ENCODE peak calls at places on chromosomes 4 and X, in ten cellular contexts. R, L, F, S, B, P, G, Y, K and A are unnamed samples. For H3K4me1, the result is how much of the 10 kb centered on the place peaks cover.

GRCh38 chrX:17597836-17598434 is 139.4 kb upstream of the SCML1 start:
- DNase-seq in R (peak), L (peak), F (no peak), S (no peak), B (peak), P (peak), G (no peak), Y (no peak), K (peak), A (peak)

GRCh38 chrX:71489540-71489939 is 43.4 kb upstream of the OGT start:
- DNase-seq in R (no peak), L (no peak), F (no peak), S (no peak), B (no peak), P (no peak), G (no peak), Y (no peak), K (no peak), A (no peak)

GRCh38 chrX:153884136-153885076 is 1.6 kb downstream of the L1CAM start:
- DNase-seq in R (no peak), L (no peak), F (no peak), S (no peak), B (no peak), P (no peak), G (peak), Y (no peak), K (no peak), A (no peak)

GRCh38 chrX:122866527-122866926 is 317.6 kb upstream of the GRIA3 start:
- DNase-seq in R (no peak), L (no peak), F (no peak), S (no peak), B (no peak), P (no peak), G (peak), Y (no peak), K (no peak), A (no peak)

GRCh38 chr4:48629458-48629857 is 139.4 kb downstream of the ZAR1 start:
- DNase-seq in R (no peak), L (no peak), F (no peak), S (no peak), B (no peak), P (no peak), G (no peak), Y (no peak), K (no peak), A (no peak)

GRCh38 chrX:45860450-45860849 is 659.8 kb upstream of the DIPK2B start:
- DNase-seq in R (no peak), L (no peak), F (no peak), S (no peak), B (no peak), P (no peak), G (no peak), Y (no peak), K (no peak), A (no peak)

GRCh38 chr4:78543424-78544238 is 7.9 kb upstream of the ANXA3 start:
- DNase-seq in R (no peak), L (no peak), F (no peak), S (no peak), B (no peak), P (no peak), G (peak), Y (no peak), K (no peak), A (no peak)

GRCh38 chr4:93066746-93067145 is 761.8 kb upstream of the ATOH1 start:
- DNase-seq in R (no peak), L (no peak), F (no peak), S (no peak), B (no peak), P (no peak), G (peak), Y (no peak), K (no peak), A (no peak)

GRCh38 chrX:119682019-119682989 is 10.7 kb downstream of the SEPTIN6 start:
- DNase-seq in R (no peak), L (no peak), F (peak), S (no peak), B (no peak), P (no peak), G (no peak), Y (no peak), K (no peak), A (no peak)

GRCh38 chr4:40688446-40689095 is 58.9 kb upstream of the RBM47 start:
- DNase-seq in R (no peak), L (no peak), F (no peak), S (no peak), B (no peak), P (no peak), G (peak), Y (no peak), K (no peak), A (no peak)

GRCh38 chr4:111556861-111557260 is 588.4 kb upstream of the FAM241A start:
- DNase-seq in R (no peak), L (no peak), F (no peak), S (no peak), B (no peak), P (no peak), G (peak), Y (no peak), K (no peak), A (no peak)

GRCh38 chr4:38115601-38116000 is 155.4 kb downstream of the PTTG2 start:
- DNase-seq in R (no peak), L (no peak), F (no peak), S (no peak), B (no peak), P (no peak), G (no peak), Y (no peak), K (no peak), A (no peak)

GRCh38 chr4:3741217-3742011 is 24.8 kb upstream of the ADRA2C start:
- DNase-seq in R (no peak), L (no peak), F (no peak), S (no peak), B (no peak), P (no peak), G (no peak), Y (no peak), K (no peak), A (no peak)

GRCh38 chr4:53541577-53542206 is 49.6 kb downstream of the LNX1 start:
- DNase-seq in R (no peak), L (no peak), F (no peak), S (no peak), B (no peak), P (no peak), G (peak), Y (no peak), K (no peak), A (no peak)

GRCh38 chr4:112002301-112002700 is 143.0 kb upstream of the FAM241A start:
- DNase-seq in R (no peak), L (no peak), F (no peak), S (no peak), B (no peak), P (no peak), G (no peak), Y (peak), K (no peak), A (no peak)

GRCh38 chrX:120302434-120302833 is 8.8 kb downstream of the TMEM255A start:
- DNase-seq in R (no peak), L (no peak), F (peak), S (no peak), B (no peak), P (no peak), G (no peak), Y (peak), K (no peak), A (peak)

GRCh38 chr4:59698041-59698440 is 1502.1 kb upstream of the ADGRL3 start:
- DNase-seq in R (no peak), L (no peak), F (no peak), S (no peak), B (no peak), P (no peak), G (no peak), Y (no peak), K (no peak), A (no peak)

GRCh38 chr4:48409203-48409602 is 67.9 kb downstream of the SLAIN2 start:
- DNase-seq in R (no peak), L (no peak), F (no peak), S (no peak), B (no peak), P (no peak), G (no peak), Y (no peak), K (no peak), A (no peak)

GRCh38 chrX:13090261-13091110 is 46.1 kb upstream of the FAM9C start:
- DNase-seq in R (no peak), L (no peak), F (peak), S (no peak), B (no peak), P (no peak), G (no peak), Y (no peak), K (no peak), A (no peak)

GRCh38 chr4:26985836-26986235 is 125.2 kb downstream of the STIM2 start:
- DNase-seq in R (no peak), L (no peak), F (peak), S (no peak), B (no peak), P (no peak), G (no peak), Y (no peak), K (no peak), A (no peak)

GRCh38 chr4:121114756-121115155 is 42.4 kb upstream of the NDNF start:
- DNase-seq in R (no peak), L (no peak), F (no peak), S (no peak), B (no peak), P (no peak), G (no peak), Y (no peak), K (no peak), A (no peak)

GRCh38 chr4:89263265-89263664 is 44.3 kb downstream of the GPRIN3 start:
- DNase-seq in R (no peak), L (no peak), F (no peak), S (no peak), B (no peak), P (no peak), G (no peak), Y (no peak), K (no peak), A (no peak)

GRCh38 chr4:116358633-116359222 is 726.6 kb downstream of the TRAM1L1 start:
- DNase-seq in R (no peak), L (no peak), F (peak), S (peak), B (no peak), P (no peak), G (peak), Y (peak), K (no peak), A (peak)

GRCh38 chr4:138910914-138911336 is 104.7 kb upstream of the NOCT start:
- DNase-seq in R (peak), L (peak), F (no peak), S (peak), B (peak), P (peak), G (peak), Y (peak), K (peak), A (peak)

GRCh38 chr4:132763465-132763864 is 385.6 kb upstream of the PCDH10 start:
- DNase-seq in R (no peak), L (no peak), F (no peak), S (no peak), B (no peak), P (no peak), G (no peak), Y (no peak), K (no peak), A (no peak)

GRCh38 chr4:70613182-70613892 is 15.2 kb upstream of the ENAM start:
- DNase-seq in R (no peak), L (no peak), F (no peak), S (no peak), B (no peak), P (no peak), G (no peak), Y (no peak), K (no peak), A (no peak)

GRCh38 chr4:85707591-85707990 is 232.6 kb downstream of the ARHGAP24 start:
- DNase-seq in R (no peak), L (no peak), F (no peak), S (no peak), B (no peak), P (no peak), G (no peak), Y (no peak), K (no peak), A (no peak)

GRCh38 chr4:175614880-175615279 is 197.2 kb downstream of the GPM6A start:
- DNase-seq in R (no peak), L (no peak), F (no peak), S (no peak), B (no peak), P (no peak), G (no peak), Y (no peak), K (no peak), A (no peak)

GRCh38 chrX:45517090-45517973 is 316.7 kb upstream of the DIPK2B start:
- DNase-seq in R (no peak), L (no peak), F (no peak), S (no peak), B (no peak), P (no peak), G (peak), Y (no peak), K (no peak), A (no peak)

GRCh38 chr4:42656736-42656985 is 244 bp downstream of the ATP8A1 start:
- DNase-seq in R (no peak), L (no peak), F (no peak), S (no peak), B (no peak), P (no peak), G (no peak), Y (no peak), K (no peak), A (no peak)

GRCh38 chr4:183878571-183878970 is 26.5 kb upstream of the STOX2 start:
- DNase-seq in R (no peak), L (no peak), F (no peak), S (no peak), B (no peak), P (no peak), G (no peak), Y (peak), K (no peak), A (no peak)

GRCh38 chr4:102787096-102787867 is 26.5 kb upstream of the MANBA start:
- DNase-seq in R (no peak), L (no peak), F (no peak), S (no peak), B (no peak), P (no peak), G (peak), Y (no peak), K (no peak), A (no peak)

GRCh38 chr4:15893967-15894366 is 44.6 kb downstream of the FGFBP1 start:
- DNase-seq in R (no peak), L (no peak), F (no peak), S (no peak), B (no peak), P (no peak), G (peak), Y (no peak), K (no peak), A (no peak)

GRCh38 chr4:96152824-96153223 is 312.9 kb downstream of the PDHA2 start:
- DNase-seq in R (no peak), L (no peak), F (no peak), S (no peak), B (no peak), P (no peak), G (no peak), Y (no peak), K (no peak), A (no peak)

GRCh38 chrX:153057281-153057680 is 1.0 kb downstream of the PNMA3 start:
- DNase-seq in R (no peak), L (no peak), F (no peak), S (no peak), B (no peak), P (no peak), G (no peak), Y (no peak), K (no peak), A (no peak)

GRCh38 chr4:6242271-6243029 is 27.2 kb upstream of the WFS1 start:
- DNase-seq in R (no peak), L (no peak), F (no peak), S (no peak), B (no peak), P (no peak), G (no peak), Y (no peak), K (no peak), A (peak)

GRCh38 chr4:152098365-152099060 is 337.7 kb upstream of the GATB start:
- DNase-seq in R (no peak), L (no peak), F (no peak), S (no peak), B (no peak), P (no peak), G (no peak), Y (no peak), K (no peak), A (no peak)
- H3K4me3 ChIP-seq in R (no peak), L (no peak), F (no peak), S (no peak), B (no peak), P (no peak), G (no peak), Y (no peak), K (no peak), A (no peak)

GRCh38 chrX:38375888-38376287 is 23.5 kb downstream of the OTC start:
- DNase-seq in R (no peak), L (no peak), F (peak), S (no peak), B (no peak), P (no peak), G (peak), Y (peak), K (no peak), A (no peak)
- TF ChIP-seq CTCF in R (peak), L (peak), F (peak), S (no peak), B (peak), P (no peak), G (peak), Y (peak), K (peak), A (peak)

DNA sequence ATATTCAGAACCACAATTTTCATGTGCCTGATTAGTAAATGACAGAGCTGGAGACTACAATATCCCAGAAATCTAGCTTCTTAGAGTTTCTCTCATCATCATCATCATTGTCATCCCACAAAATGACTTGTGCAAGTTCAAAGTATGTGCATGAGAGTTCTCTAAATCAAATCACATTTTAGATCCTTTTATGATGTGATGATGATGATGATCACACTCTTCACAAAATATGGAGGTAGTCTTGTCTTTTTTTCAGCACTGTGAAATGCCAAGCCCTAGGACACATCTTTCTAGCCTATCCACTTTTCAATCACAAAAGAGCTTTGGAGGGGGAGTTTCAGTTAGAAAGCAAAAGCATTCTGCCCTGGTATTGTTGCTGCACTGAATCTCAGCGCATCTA is 7.4 kb downstream of the MBNL3 start:
- DNase-seq in R (no peak), L (no peak), F (no peak), S (no peak), B (no peak), P (no peak), G (no peak), Y (no peak), K (no peak), A (no peak)
- H3K4me1 ChIP-seq in R (under half), L (under half), F (half or more), S (under half), B (under half), P (under half), G (under half), Y (under half), K (under half), A (under half)

GRCh38 chrX:22534643-22535042 is 261.9 kb downstream of the CBLL2 start:
- DNase-seq in R (peak), L (peak), F (no peak), S (no peak), B (peak), P (no peak), G (peak), Y (no peak), K (peak), A (no peak)

GRCh38 chrX:22541926-22542325 is 269.2 kb downstream of the CBLL2 start:
- DNase-seq in R (no peak), L (no peak), F (no peak), S (no peak), B (no peak), P (no peak), G (peak), Y (no peak), K (no peak), A (no peak)

GRCh38 chrX:22542641-22543040 is 269.9 kb downstream of the CBLL2 start:
- DNase-seq in R (no peak), L (no peak), F (no peak), S (no peak), B (no peak), P (no peak), G (peak), Y (no peak), K (no peak), A (no peak)

GRCh38 chrX:22533898-22534297 is 261.2 kb downstream of the CBLL2 start:
- DNase-seq in R (no peak), L (no peak), F (no peak), S (no peak), B (no peak), P (no peak), G (no peak), Y (peak), K (no peak), A (no peak)

DNA sequence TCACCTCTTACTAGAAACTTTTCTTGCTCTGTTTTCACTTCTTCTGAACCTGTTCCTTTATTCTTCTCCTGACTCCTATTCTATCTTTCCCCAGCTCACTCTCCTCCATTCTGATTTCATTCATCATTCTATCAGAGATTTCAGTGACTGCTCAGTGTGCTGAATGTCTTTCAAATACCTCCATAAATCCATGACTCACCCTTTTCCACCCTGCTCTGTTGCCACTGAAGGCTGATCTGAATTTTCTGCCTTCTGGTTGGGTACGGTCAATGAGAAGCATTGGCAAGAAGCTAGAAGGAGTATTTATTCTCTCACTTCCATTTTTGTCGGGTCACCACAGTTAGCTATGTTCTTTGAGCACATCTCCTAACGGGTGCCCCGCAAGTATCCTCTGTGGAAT is 265.9 kb downstream of the CBLL2 start:
- DNase-seq in R (no peak), L (no peak), F (no peak), S (no peak), B (no peak), P (no peak), G (peak), Y (no peak), K (no peak), A (no peak)
- H3K4me3 ChIP-seq in R (no peak), L (no peak), F (no peak), S (no peak), B (no peak), P (no peak), G (no peak), Y (no peak), K (no peak), A (no peak)

DNA sequence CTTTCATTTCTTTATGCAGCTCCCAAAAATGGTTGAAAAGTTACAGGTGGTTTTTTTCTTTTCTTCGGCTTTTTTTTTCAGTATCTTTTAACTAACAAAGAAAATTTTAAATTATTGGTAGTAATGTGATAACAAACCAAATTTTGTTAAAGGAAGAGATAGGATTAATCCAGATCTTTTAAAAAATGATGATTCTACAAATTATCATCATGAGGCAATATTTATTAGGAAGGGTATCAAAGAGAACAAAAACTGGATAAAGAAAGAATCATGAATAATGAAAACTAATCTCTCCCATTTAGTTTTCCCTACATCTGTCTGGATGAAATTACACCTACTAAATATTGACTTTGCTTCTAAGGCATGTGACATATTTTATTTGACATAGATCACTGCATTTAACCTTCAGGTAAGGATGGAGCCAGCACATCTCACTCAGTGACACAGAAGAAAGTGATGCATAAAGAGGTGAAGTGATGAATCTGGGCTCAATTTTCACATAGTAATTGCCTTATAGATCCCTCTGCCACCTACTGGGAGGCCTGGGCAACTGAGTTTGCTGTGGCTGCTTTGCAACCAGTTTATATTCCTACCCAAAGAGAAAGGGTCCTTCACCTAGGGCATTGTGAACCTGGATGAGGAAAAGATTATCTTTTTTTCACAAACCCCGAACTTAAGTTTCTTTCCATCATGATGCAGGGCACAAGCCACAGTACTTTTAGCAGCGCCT is 155.6 kb downstream of the HNRNPD start:
- DNase-seq in R (no peak), L (no peak), F (no peak), S (no peak), B (no peak), P (no peak), G (peak), Y (peak), K (no peak), A (no peak)
- TF ChIP-seq CTCF in R (no peak), L (no peak), F (peak), S (peak), B (no peak), P (no peak), G (peak), Y (peak), K (peak), A (no peak)

GRCh38 chr4:156628858-156629257 is 342.7 kb downstream of the PDGFC start:
- DNase-seq in R (no peak), L (no peak), F (no peak), S (no peak), B (no peak), P (no peak), G (no peak), Y (no peak), K (no peak), A (no peak)
- H3K4me1 ChIP-seq in R (under half), L (under half), F (under half), S (under half), B (under half), P (under half), G (under half), Y (under half), K (under half), A (under half)